ENCODE peak calls at places on chromosomes 7 and 10, in seven cellular contexts. U, V, J, A, L, C and Q are unnamed samples. For H3K4me1, the result is how much of the 10 kb centered on the place peaks cover.

GRCh38 chr10:3774814-3775670 is 10.0 kb downstream of the KLF6 start:
- DNase-seq in U (peak), V (no peak), J (peak), A (no peak), L (peak), C (peak), Q (peak)

GRCh38 chr10:126127630-126128029 is 231.3 kb downstream of the FANK1 start:
- DNase-seq in U (no peak), V (no peak), J (no peak), A (no peak), L (no peak), C (no peak), Q (no peak)

GRCh38 chr10:70598857-70599295 is 3.7 kb downstream of the PRF1 start:
- DNase-seq in U (no peak), V (no peak), J (no peak), A (peak), L (no peak), C (no peak), Q (no peak)

GRCh38 chr7:152512711-152513110 is 76.9 kb upstream of the KMT2C start:
- DNase-seq in U (peak), V (no peak), J (no peak), A (no peak), L (no peak), C (no peak), Q (no peak)

GRCh38 chr10:76119515-76119914 is 688.1 kb downstream of the LRMDA start:
- DNase-seq in U (no peak), V (no peak), J (no peak), A (no peak), L (no peak), C (peak), Q (no peak)

GRCh38 chr10:59906417-59907202 is at the start of gene CCDC6:
- DNase-seq in U (peak), V (peak), J (peak), A (peak), L (peak), C (peak), Q (peak)

GRCh38 chr7:121420976-121421375 is 24.9 kb upstream of the FAM3C start:
- DNase-seq in U (peak), V (no peak), J (no peak), A (no peak), L (no peak), C (no peak), Q (no peak)

GRCh38 chr10:133308431-133309110 is at the start of the genes TUBGCP2 and ZNF511:
- DNase-seq in U (peak), V (peak), J (peak), A (peak), L (peak), C (peak), Q (peak)

GRCh38 chr10:131178956-131179355 is 132.6 kb downstream of the TCERG1L start:
- DNase-seq in U (no peak), V (no peak), J (no peak), A (peak), L (no peak), C (no peak), Q (no peak)

GRCh38 chr7:96152706-96153105 is 169.2 kb downstream of the SLC25A13 start:
- DNase-seq in U (no peak), V (no peak), J (no peak), A (no peak), L (no peak), C (no peak), Q (no peak)

GRCh38 chr10:86759073-86759672 is 2.8 kb downstream of the BMPR1A start:
- DNase-seq in U (no peak), V (no peak), J (no peak), A (no peak), L (peak), C (peak), Q (no peak)

GRCh38 chr10:58475322-58476277 is 37.1 kb upstream of the BICC1 start:
- DNase-seq in U (no peak), V (no peak), J (peak), A (no peak), L (peak), C (peak), Q (no peak)

GRCh38 chr10:103506061-103506460 is 12.6 kb downstream of the NEURL1 start:
- DNase-seq in U (no peak), V (no peak), J (no peak), A (no peak), L (no peak), C (no peak), Q (peak)

GRCh38 chr10:102729090-102730026 is 14.4 kb upstream of the WBP1L start:
- DNase-seq in U (peak), V (peak), J (peak), A (peak), L (peak), C (peak), Q (peak)

GRCh38 chr7:39908141-39908540 is 41.9 kb upstream of the CDK13 start:
- DNase-seq in U (peak), V (no peak), J (no peak), A (no peak), L (no peak), C (no peak), Q (no peak)

GRCh38 chr7:94382746-94383145 is 11.9 kb upstream of the COL1A2 start:
- DNase-seq in U (no peak), V (no peak), J (no peak), A (no peak), L (no peak), C (no peak), Q (no peak)

GRCh38 chr10:113026679-113027078 is 76.6 kb downstream of the TCF7L2 start:
- DNase-seq in U (no peak), V (no peak), J (no peak), A (no peak), L (peak), C (peak), Q (no peak)

GRCh38 chr7:47941136-47941844 is 7.0 kb downstream of the PKD1L1 start:
- DNase-seq in U (peak), V (no peak), J (no peak), A (no peak), L (peak), C (peak), Q (no peak)

GRCh38 chr7:136685506-136685905 is 182.9 kb upstream of the CHRM2 start:
- DNase-seq in U (peak), V (no peak), J (no peak), A (no peak), L (no peak), C (no peak), Q (no peak)

GRCh38 chr7:84939888-84940287 is 247.0 kb downstream of the SEMA3D start:
- DNase-seq in U (no peak), V (no peak), J (no peak), A (no peak), L (no peak), C (no peak), Q (no peak)

GRCh38 chr7:103082497-103082896 is 7.6 kb downstream of the ARMC10 start:
- DNase-seq in U (no peak), V (no peak), J (peak), A (no peak), L (no peak), C (no peak), Q (no peak)

GRCh38 chr10:79380125-79380917 is 33.1 kb downstream of the PPIF start:
- DNase-seq in U (no peak), V (no peak), J (no peak), A (no peak), L (peak), C (peak), Q (peak)

GRCh38 chr10:72245949-72246525 is 27.7 kb upstream of the DDIT4 start:
- DNase-seq in U (no peak), V (no peak), J (no peak), A (no peak), L (no peak), C (no peak), Q (no peak)

GRCh38 chr10:119686465-119687191 is 35.4 kb downstream of the BAG3 start:
- DNase-seq in U (peak), V (peak), J (peak), A (peak), L (peak), C (peak), Q (peak)

GRCh38 chr7:143413123-143413522 is 4.5 kb upstream of the EPHA1 start:
- DNase-seq in U (no peak), V (no peak), J (no peak), A (no peak), L (no peak), C (no peak), Q (no peak)

GRCh38 chr10:75350791-75351190 is 50.8 kb downstream of the ZNF503 start:
- DNase-seq in U (no peak), V (no peak), J (peak), A (no peak), L (peak), C (peak), Q (no peak)

DNA sequence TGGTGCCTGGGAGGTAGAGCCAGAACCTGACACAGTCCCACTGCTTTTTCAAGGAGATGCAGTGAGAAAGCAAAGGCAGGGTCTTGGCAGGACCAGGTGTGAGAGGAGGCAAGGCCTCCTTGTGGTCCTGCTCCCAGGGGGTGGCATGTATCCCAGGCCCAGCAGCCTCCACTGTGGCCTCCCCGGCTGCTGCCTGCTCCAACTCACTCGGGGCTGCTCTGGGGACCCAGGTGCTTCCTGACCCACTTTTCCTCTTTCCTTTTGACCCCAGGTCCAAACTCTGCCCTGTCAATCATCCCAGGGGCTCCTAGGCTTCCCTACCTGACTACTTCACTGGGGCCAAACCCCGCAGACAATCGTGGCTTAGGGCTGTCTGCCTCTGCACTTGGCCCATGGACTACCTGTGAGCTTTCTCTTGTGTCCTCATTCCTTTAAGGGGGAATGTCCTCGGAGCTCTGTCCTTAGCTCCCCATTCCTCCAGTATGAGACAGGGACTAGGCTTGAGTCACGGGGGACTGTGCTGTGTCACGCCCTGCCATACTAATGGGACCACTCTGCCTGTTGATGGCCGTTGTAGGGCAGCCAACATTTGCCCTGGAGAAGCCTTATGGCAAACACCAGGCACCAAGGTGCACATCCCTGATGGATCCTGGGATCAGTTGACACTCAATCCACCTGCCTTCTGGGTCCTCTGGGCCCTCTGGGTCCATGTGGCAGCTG is 1.1 kb upstream of the AEBP1 start:
- DNase-seq in U (no peak), V (no peak), J (no peak), A (no peak), L (no peak), C (no peak), Q (no peak)
- H3K4me1 ChIP-seq in U (under half), V (under half), J (under half), A (under half), L (half or more), C (under half), Q (under half)

GRCh38 chr7:54076619-54077018 is 465.6 kb upstream of the VSTM2A start:
- DNase-seq in U (no peak), V (no peak), J (no peak), A (no peak), L (no peak), C (no peak), Q (no peak)
- H3K4ac ChIP-seq in U (no peak), V (no peak), J (no peak), A (no peak), L (no peak), C (no peak), Q (no peak)

DNA sequence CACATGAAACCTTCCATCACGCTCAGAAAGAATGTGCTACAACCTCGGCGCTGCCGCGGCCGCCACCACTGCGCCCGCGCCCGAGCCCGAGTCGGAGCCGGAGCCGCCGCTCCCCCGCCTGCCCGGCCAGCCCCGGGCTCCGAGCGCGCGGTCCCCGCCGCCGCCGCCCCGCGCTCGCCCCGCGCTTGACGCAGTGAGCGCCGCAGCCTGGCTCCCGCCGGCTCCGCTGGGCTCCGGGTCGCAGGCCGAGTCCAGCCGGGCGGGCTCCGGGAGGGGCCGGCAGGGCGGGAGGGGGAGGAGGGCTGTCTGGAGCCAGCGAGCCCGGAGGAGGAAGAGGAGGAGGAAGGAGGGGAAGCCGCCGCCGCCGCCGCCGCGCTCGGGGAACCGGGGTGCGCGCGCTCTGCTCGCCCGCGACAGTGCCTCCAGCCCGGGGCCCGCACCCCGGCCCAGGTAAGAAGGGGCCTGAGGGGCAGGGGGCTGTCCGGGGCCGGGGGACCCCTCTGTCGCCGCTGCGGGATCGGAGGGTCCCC is 4.3 kb upstream of the ELFN1 start:
- DNase-seq in U (no peak), V (peak), J (no peak), A (peak), L (peak), C (peak), Q (peak)
- H3K4me1 ChIP-seq in U (under half), V (under half), J (under half), A (under half), L (half or more), C (under half), Q (under half)

GRCh38 chr7:106926892-106927291 is 61.8 kb downstream of the PIK3CG start:
- DNase-seq in U (no peak), V (no peak), J (no peak), A (no peak), L (no peak), C (no peak), Q (no peak)

GRCh38 chr7:106927541-106927940 is 62.5 kb downstream of the PIK3CG start:
- DNase-seq in U (no peak), V (no peak), J (no peak), A (no peak), L (no peak), C (no peak), Q (no peak)
- H3K4ac ChIP-seq in U (no peak), V (no peak), J (no peak), A (no peak), L (no peak), C (no peak), Q (no peak)

DNA sequence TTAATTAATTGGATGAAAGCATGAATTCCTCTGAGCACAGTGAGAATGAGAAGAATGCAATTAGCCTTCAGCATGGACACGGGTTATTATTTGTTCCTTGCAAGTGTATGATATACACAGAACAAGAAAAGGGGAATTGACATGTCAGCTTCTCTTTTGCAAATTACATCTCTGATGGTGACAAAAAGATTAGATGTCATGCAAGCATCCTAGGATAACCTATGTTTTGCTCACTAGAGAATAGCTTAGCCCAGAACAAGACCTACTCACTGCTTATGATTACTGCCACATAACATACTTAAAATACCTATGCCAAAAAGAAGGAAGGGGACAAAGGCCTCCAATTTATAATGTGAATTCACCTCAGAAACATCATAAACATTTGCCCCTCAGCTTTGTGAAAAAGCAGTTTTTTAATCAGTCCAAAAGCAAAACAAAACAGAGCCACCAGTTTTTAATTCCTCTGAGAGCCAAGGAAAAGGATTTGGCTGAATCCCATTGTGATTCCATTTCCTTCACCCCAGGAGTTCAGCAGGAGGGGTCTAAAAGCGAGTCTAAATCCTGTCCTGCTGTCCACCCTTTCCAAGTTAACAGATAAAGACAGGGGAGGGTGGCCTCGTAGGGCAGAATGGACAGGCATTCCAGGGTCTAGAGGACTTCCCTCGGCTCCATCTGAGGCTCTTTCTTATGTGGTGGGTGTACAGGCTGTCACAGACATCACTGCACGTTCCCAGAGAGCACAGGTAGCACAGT is 120.1 kb downstream of the ABLIM1 start:
- DNase-seq in U (no peak), V (no peak), J (no peak), A (no peak), L (no peak), C (no peak), Q (no peak)
- H3K4me1 ChIP-seq in U (under half), V (under half), J (under half), A (under half), L (under half), C (under half), Q (under half)

GRCh38 chr10:94129393-94130130 is 135.8 kb downstream of the PLCE1 start:
- DNase-seq in U (peak), V (no peak), J (no peak), A (no peak), L (peak), C (peak), Q (no peak)
- H3K4ac ChIP-seq in U (no peak), V (no peak), J (no peak), A (no peak), L (no peak), C (peak), Q (no peak)

GRCh38 chr7:100689230-100690135 is 4.6 kb downstream of the GIGYF1 start:
- DNase-seq in U (no peak), V (no peak), J (no peak), A (no peak), L (no peak), C (no peak), Q (peak)
- H3K4me1 ChIP-seq in U (under half), V (under half), J (under half), A (under half), L (under half), C (under half), Q (under half)

GRCh38 chr10:34107623-34108516 is 707.2 kb downstream of the PARD3 start:
- DNase-seq in U (no peak), V (no peak), J (no peak), A (no peak), L (no peak), C (no peak), Q (no peak)
- H3K4ac ChIP-seq in U (no peak), V (no peak), J (no peak), A (no peak), L (no peak), C (no peak), Q (no peak)

GRCh38 chr7:157009778-157010587 is 480 bp downstream of the MNX1 start:
- DNase-seq in U (no peak), V (no peak), J (no peak), A (no peak), L (no peak), C (no peak), Q (no peak)

GRCh38 chr7:157012113-157012547 is 1.7 kb upstream of the MNX1 start:
- DNase-seq in U (no peak), V (no peak), J (peak), A (no peak), L (no peak), C (no peak), Q (no peak)

GRCh38 chr7:157009170-157009777 is 1.2 kb downstream of the MNX1 start:
- DNase-seq in U (no peak), V (no peak), J (peak), A (peak), L (no peak), C (no peak), Q (no peak)

GRCh38 chr7:157011333-157012112 is 1.1 kb upstream of the MNX1 start:
- DNase-seq in U (no peak), V (no peak), J (peak), A (peak), L (no peak), C (no peak), Q (peak)

DNA sequence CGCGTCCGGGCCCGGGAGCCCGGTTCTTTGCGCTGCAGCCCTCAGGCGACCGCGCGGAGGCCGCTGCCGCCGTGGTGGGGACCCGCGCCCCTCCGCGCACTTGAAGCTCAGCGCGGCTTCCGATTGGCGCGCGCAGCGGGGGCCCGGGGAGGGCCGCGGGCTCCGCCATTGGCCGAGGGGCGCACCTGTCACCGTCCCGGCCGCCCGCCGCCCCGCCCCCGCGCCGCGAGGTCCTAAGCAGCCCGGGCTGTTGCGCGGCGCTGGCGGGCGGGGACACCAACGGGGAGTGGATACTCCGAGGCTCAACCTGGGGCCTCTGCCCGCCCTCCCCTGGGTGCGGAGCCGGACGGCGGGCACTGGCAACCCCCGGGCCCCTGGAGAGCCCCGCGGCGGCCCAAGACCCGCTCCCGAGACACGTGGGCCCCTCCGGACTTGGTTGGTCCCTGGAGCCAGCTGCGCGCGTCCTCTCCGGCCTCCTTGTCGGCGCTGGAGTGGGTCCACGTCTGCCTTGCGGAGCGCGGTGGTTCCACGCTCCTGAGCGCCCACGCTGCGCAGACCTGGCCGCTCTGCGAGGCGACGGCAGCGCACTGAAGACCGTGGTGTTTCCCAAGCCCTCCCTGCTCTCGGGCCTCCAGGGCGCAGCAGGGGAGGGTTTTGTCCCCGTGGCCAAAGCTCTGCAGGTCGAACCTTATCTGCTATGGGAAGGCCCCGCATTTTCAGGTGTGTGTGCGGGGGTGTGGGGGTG is at the start of gene MNX1:
- DNase-seq in U (peak), V (peak), J (peak), A (peak), L (no peak), C (no peak), Q (peak)
- H3K4me1 ChIP-seq in U (under half), V (under half), J (under half), A (under half), L (under half), C (under half), Q (under half)